ENCODE peak calls at places on chromosomes 2 and 18, in six cellular contexts. N is CD8-positive, alpha-beta T cell; O is MM.1S; G is IMR-90; V is left lung; B is psoas muscle. P is an unnamed sample.

GRCh38 chr2:197140045-197140444 is 170.5 kb downstream of the ANKRD44 start:
- DNase-seq in V (no peak), B (no peak), G (no peak), O (no peak), N (no peak), P (no peak)

GRCh38 chr18:48227206-48227605 is 182.0 kb downstream of the ZBTB7C start:
- DNase-seq in N (no peak), O (peak), V (no peak), G (no peak), B (no peak), P (no peak)

GRCh38 chr2:44772131-44772530 is 169.4 kb upstream of the SIX3 start:
- DNase-seq in V (no peak), G (no peak), B (no peak), N (no peak), O (no peak), P (no peak)

GRCh38 chr2:16126969-16127940 is 186.9 kb downstream of the MYCN start:
- DNase-seq in V (no peak), N (no peak), O (no peak), G (no peak), B (no peak), P (no peak)

GRCh38 chr2:104582471-104582870 is 271.4 kb upstream of the POU3F3 start:
- DNase-seq in O (no peak), G (no peak), N (no peak), B (no peak), V (no peak), P (no peak)

GRCh38 chr2:176755537-176756135 is 457.0 kb upstream of the HNRNPA3 start:
- DNase-seq in O (no peak), B (no peak), V (no peak), N (no peak), G (no peak), P (no peak)

GRCh38 chr2:72982219-72982618 is 64.9 kb downstream of the EMX1 start:
- DNase-seq in G (no peak), N (no peak), V (no peak), O (no peak), B (no peak), P (no peak)

GRCh38 chr2:26946841-26947784 is 23.3 kb upstream of the MAPRE3 start:
- DNase-seq in N (no peak), O (no peak), G (peak), V (peak), B (peak), P (no peak)

GRCh38 chr2:109185338-109185737 is 56.3 kb downstream of the SH3RF3 start:
- DNase-seq in B (peak), V (no peak), O (no peak), N (no peak), G (peak), P (no peak)

GRCh38 chr2:9097239-9097638 is 93.8 kb upstream of the MBOAT2 start:
- DNase-seq in G (no peak), O (no peak), V (no peak), N (no peak), B (no peak), P (no peak)

GRCh38 chr18:9643549-9643948 is 29.2 kb upstream of the PPP4R1 start:
- DNase-seq in O (no peak), V (no peak), B (no peak), G (peak), N (no peak), P (peak)

GRCh38 chr2:217858519-217859466 is 144.0 kb downstream of the TNS1 start:
- DNase-seq in B (peak), G (peak), N (no peak), O (no peak), V (peak), P (peak)

GRCh38 chr18:59801576-59801975 is 98.2 kb upstream of the PMAIP1 start:
- DNase-seq in G (no peak), B (no peak), V (no peak), N (no peak), O (no peak), P (no peak)

GRCh38 chr2:168210898-168211570 is 36.4 kb downstream of the STK39 start:
- DNase-seq in B (no peak), G (peak), V (no peak), N (no peak), O (no peak), P (no peak)

GRCh38 chr2:233124449-233125080 is 64.4 kb downstream of the INPP5D start:
- DNase-seq in N (no peak), B (no peak), O (no peak), G (no peak), V (no peak), P (no peak)

GRCh38 chr2:233059797-233060499 is at the start of gene INPP5D:
- DNase-seq in B (peak), N (peak), G (no peak), V (peak), O (peak), P (no peak)

GRCh38 chr18:45161850-45162249 is 453.4 kb upstream of the SLC14A2 start:
- DNase-seq in O (peak), V (no peak), N (no peak), G (no peak), B (no peak), P (no peak)

GRCh38 chr2:30425326-30425725 is 21.7 kb upstream of the LCLAT1 start:
- DNase-seq in O (no peak), V (no peak), G (no peak), N (no peak), B (peak), P (no peak)

GRCh38 chr18:55839350-55839749 is 251.4 kb upstream of the TCF4 start:
- DNase-seq in G (peak), O (no peak), B (no peak), N (no peak), V (no peak), P (no peak)

GRCh38 chr18:49691177-49691608 is 122.1 kb downstream of the ACAA2 start:
- DNase-seq in N (no peak), B (no peak), O (no peak), G (peak), V (no peak), P (no peak)

GRCh38 chr18:8771930-8772329 is 66.6 kb downstream of the MTCL1 start:
- DNase-seq in G (no peak), N (no peak), B (peak), V (no peak), O (no peak), P (no peak)

GRCh38 chr2:106147159-106147558 is 46.9 kb downstream of the UXS1 start:
- DNase-seq in G (peak), N (no peak), B (no peak), V (no peak), O (no peak), P (no peak)
- TF ChIP-seq CTCF in G (no peak), N (no peak), B (no peak), V (no peak), O (no peak), P (no peak)

GRCh38 chr2:152335851-152336102 is 803 bp downstream of the FMNL2 start:
- DNase-seq in G (no peak), N (no peak), B (no peak), V (peak), O (no peak), P (peak)

GRCh38 chr2:152336854-152337510 is 2.0 kb downstream of the FMNL2 start:
- DNase-seq in N (no peak), G (peak), B (peak), O (no peak), V (no peak), P (peak)

GRCh38 chr2:152334701-152335015 is 316 bp upstream of the FMNL2 start:
- DNase-seq in O (no peak), N (no peak), G (no peak), B (no peak), V (no peak), P (no peak)

GRCh38 chr2:152336103-152336853 is 1.3 kb downstream of the FMNL2 start:
- DNase-seq in V (peak), N (no peak), O (peak), G (peak), B (peak), P (peak)

GRCh38 chr2:152335016-152335850 is at the start of gene FMNL2:
- DNase-seq in O (peak), B (peak), N (peak), V (peak), G (peak), P (peak)
- H3K27ac ChIP-seq in O (no peak), B (peak), N (no peak), V (peak), G (peak), P (peak)

DNA sequence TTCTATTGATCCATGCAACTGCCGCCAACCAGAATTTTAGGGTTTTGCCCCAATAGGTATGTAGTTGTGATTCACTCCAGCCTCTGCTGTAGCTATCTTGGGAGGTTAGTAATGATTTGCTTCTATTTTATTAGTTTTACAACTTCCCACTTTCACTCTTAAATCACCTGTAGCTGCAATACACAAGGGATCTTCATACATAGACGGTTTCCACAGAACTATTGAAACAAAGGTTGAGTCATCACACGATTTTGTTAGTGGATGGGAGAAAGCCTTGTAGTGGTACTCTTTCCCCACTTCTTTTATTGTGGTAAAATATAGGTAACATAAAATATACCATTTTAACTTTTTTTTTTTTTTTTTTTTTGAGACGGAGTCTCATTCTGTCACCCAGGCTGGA is 104.2 kb upstream of the SPRED2 start:
- DNase-seq in V (no peak), B (no peak), G (no peak), O (no peak), N (no peak), P (no peak)
- TF ChIP-seq CTCF in V (no peak), B (no peak), G (no peak), O (no peak), N (no peak), P (no peak)

GRCh38 chr2:159069229-159069628 is 100.8 kb downstream of the TANC1 start:
- DNase-seq in B (no peak), N (no peak), O (no peak), G (no peak), V (no peak), P (no peak)
- H3K27ac ChIP-seq in B (no peak), N (no peak), O (no peak), G (no peak), V (peak), P (no peak)

GRCh38 chr18:31976242-31976641 is 33.3 kb upstream of the TRAPPC8 start:
- DNase-seq in V (no peak), B (no peak), G (no peak), O (no peak), N (no peak), P (no peak)

GRCh38 chr18:31973929-31974546 is 31.1 kb upstream of the TRAPPC8 start:
- DNase-seq in N (no peak), G (no peak), O (no peak), V (no peak), B (no peak), P (no peak)

GRCh38 chr18:31965331-31965970 is 22.5 kb upstream of the TRAPPC8 start:
- DNase-seq in B (no peak), V (no peak), N (no peak), O (no peak), G (no peak), P (no peak)

GRCh38 chr18:31970617-31971016 is 27.7 kb upstream of the TRAPPC8 start:
- DNase-seq in O (no peak), N (no peak), V (no peak), G (no peak), B (no peak), P (no peak)
- TF ChIP-seq CTCF in O (no peak), N (no peak), V (no peak), G (no peak), B (no peak), P (no peak)

GRCh38 chr2:31973665-31974064 is 37.1 kb downstream of the MEMO1 start:
- DNase-seq in O (peak), B (no peak), G (no peak), N (no peak), V (no peak), P (no peak)
- H3K27ac ChIP-seq in O (no peak), B (no peak), G (no peak), N (no peak), V (no peak), P (no peak)

GRCh38 chr2:240459401-240460242 is 24.2 kb downstream of the GPC1 start:
- DNase-seq in G (no peak), N (no peak), B (peak), V (peak), O (no peak), P (peak)
- TF ChIP-seq CTCF in G (no peak), N (no peak), B (no peak), V (no peak), O (no peak), P (no peak)

GRCh38 chr2:96538487-96539214 is 2.1 kb downstream of the ARID5A start:
- DNase-seq in V (peak), O (peak), B (peak), G (no peak), N (peak), P (peak)
- H3K27ac ChIP-seq in V (peak), O (peak), B (peak), G (no peak), N (peak), P (peak)

GRCh38 chr2:110804433-110804832 is 72.1 kb downstream of the ACOXL start:
- DNase-seq in O (no peak), B (no peak), V (no peak), G (no peak), N (no peak), P (no peak)

GRCh38 chr2:110799376-110799775 is 67.0 kb downstream of the ACOXL start:
- DNase-seq in G (no peak), N (no peak), B (no peak), O (no peak), V (no peak), P (no peak)

GRCh38 chr2:110802213-110802932 is 70.0 kb downstream of the ACOXL start:
- DNase-seq in G (no peak), O (no peak), V (no peak), B (no peak), N (no peak), P (no peak)

GRCh38 chr2:110796724-110797301 is 64.4 kb downstream of the ACOXL start:
- DNase-seq in V (no peak), B (no peak), O (no peak), G (no peak), N (no peak), P (no peak)

DNA sequence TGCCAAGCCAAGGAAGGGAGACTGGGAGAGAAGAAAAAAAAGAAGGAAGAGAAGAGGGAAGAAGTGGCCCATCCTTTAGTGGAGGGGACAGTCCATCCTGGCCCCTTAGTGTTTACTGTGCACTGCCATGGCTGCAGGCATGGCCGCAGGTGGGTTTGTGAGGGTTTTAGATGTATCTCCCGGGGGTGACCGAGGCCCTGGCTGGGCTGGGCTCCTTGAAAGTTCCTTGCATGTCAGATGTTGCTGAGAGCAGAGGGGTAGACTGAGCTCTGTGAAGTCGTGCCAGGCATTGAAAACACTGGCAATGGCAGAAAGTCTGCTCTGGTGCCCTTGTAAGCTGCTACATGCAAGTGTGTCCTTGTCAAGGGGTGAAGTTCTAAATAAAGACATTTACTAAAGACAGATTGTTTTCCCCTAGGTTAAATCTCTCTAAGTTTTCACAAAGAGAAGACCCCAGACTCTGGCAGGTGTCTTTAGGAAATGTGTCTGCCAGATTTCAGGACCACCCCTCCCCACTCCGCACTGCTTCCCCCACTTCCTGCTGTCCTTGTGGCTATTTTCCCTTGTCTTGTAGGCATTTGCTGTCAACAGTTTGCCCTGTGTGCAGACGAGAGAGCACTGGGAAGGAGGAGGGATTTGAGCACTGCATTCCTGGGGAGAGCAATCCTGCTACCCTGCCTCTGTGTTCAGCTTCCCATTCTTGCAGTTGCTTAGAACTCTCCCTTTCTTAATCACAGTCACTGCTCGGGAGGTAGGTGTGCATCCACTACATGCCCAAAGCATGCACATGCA is 68.4 kb downstream of the ACOXL start:
- DNase-seq in O (no peak), B (no peak), V (no peak), G (no peak), N (no peak), P (no peak)
- TF ChIP-seq CTCF in O (no peak), B (no peak), V (no peak), G (no peak), N (no peak), P (no peak)